ENCODE peak calls at places on chromosome 13, in eight cellular contexts. J is CD14-positive monocyte; A is H9; W is stomach; O is RCC 7860; S is cardiac muscle cell; H is posterior cingulate gyrus; R is activated T-helper 1 cell treated with anti-CD3 and anti-CD28 coated beads, Interleukin-12 subunit alpha, Interleukin-12 subunit beta, Interleukin-2, Interleukin-4 antibody, amounts not matched to agents 30 ng/mL and 10 ng/mL and 1 ng/mL, durations not matched to agents 14 hours and 24 hours and 36 hours. Q is an unnamed sample.

GRCh38 chr13:111267784-111268183 is 52.7 kb upstream of the TEX29 start:
- DNase-seq in H (no peak), A (no peak), W (no peak), R (no peak), S (no peak), J (no peak), O (no peak), Q (peak)

GRCh38 chr13:44004881-44005280 is 125.2 kb downstream of the LACC1 start:
- DNase-seq in O (peak), H (no peak), A (no peak), W (no peak), J (no peak), S (no peak), R (no peak), Q (peak)

GRCh38 chr13:113806104-113806471 is 47.1 kb downstream of the TMEM255B start:
- DNase-seq in S (no peak), W (no peak), H (no peak), R (no peak), A (no peak), O (no peak), J (no peak), Q (no peak)

GRCh38 chr13:25468330-25469178 is 96.8 kb downstream of the ATP8A2 start:
- DNase-seq in J (no peak), S (peak), W (no peak), O (no peak), A (peak), H (peak), R (no peak), Q (no peak)

GRCh38 chr13:104683789-104684188 is 1617.6 kb upstream of the SLC10A2 start:
- DNase-seq in H (no peak), J (no peak), R (no peak), S (peak), A (no peak), O (no peak), W (no peak), Q (no peak)

GRCh38 chr13:48232420-48233096 is 448 bp upstream of the ITM2B start:
- DNase-seq in A (no peak), W (peak), J (no peak), S (no peak), H (no peak), O (peak), R (no peak), Q (no peak)

GRCh38 chr13:48233886-48234488 is 981 bp downstream of the ITM2B start:
- DNase-seq in W (no peak), J (no peak), O (no peak), S (no peak), A (no peak), H (no peak), R (no peak), Q (peak)

GRCh38 chr13:108155185-108156106 is 59.9 kb downstream of the LIG4 start:
- DNase-seq in A (peak), R (peak), H (peak), O (no peak), W (peak), J (no peak), S (peak), Q (peak)

GRCh38 chr13:88063741-88064140 is 392.6 kb downstream of the SLITRK5 start:
- DNase-seq in S (no peak), H (no peak), W (no peak), R (no peak), O (peak), J (no peak), A (no peak), Q (no peak)

GRCh38 chr13:80339841-80340642 is 884 bp downstream of the SPRY2 start:
- DNase-seq in A (no peak), O (peak), H (peak), R (no peak), S (peak), J (no peak), W (peak), Q (peak)

GRCh38 chr13:39965309-39965708 is 309.8 kb downstream of the COG6 start:
- DNase-seq in S (no peak), R (no peak), W (no peak), A (no peak), J (no peak), H (no peak), O (no peak), Q (no peak)

GRCh38 chr13:53781941-53782340 is 753.3 kb downstream of the OLFM4 start:
- DNase-seq in H (no peak), J (no peak), S (peak), A (peak), W (no peak), R (no peak), O (no peak), Q (no peak)

GRCh38 chr13:95354680-95355487 is 53.6 kb upstream of the ABCC4 start:
- DNase-seq in W (peak), J (no peak), H (no peak), S (no peak), R (no peak), O (no peak), A (no peak), Q (no peak)

GRCh38 chr13:99757756-99758464 is 213.7 kb downstream of the ZIC5 start:
- DNase-seq in H (no peak), O (no peak), S (no peak), W (no peak), R (no peak), J (no peak), A (no peak), Q (no peak)

GRCh38 chr13:23159205-23159586 is 21.6 kb upstream of the SGCG start:
- DNase-seq in O (no peak), R (no peak), J (no peak), H (peak), S (peak), A (peak), W (no peak), Q (peak)

GRCh38 chr13:20713751-20714150 is 10.3 kb downstream of the IL17D start:
- DNase-seq in J (no peak), S (no peak), H (peak), R (no peak), W (no peak), O (peak), A (no peak), Q (peak)

GRCh38 chr13:80307401-80307987 is 33.4 kb downstream of the SPRY2 start:
- DNase-seq in A (no peak), S (no peak), O (no peak), W (no peak), R (no peak), J (no peak), H (no peak), Q (no peak)

GRCh38 chr13:111253334-111253872 is 67.0 kb upstream of the TEX29 start:
- DNase-seq in A (no peak), H (no peak), W (no peak), J (no peak), S (no peak), O (no peak), R (no peak), Q (peak)

GRCh38 chr13:22061371-22061805 is 390.5 kb downstream of the FGF9 start:
- DNase-seq in S (no peak), J (no peak), A (peak), R (peak), W (no peak), O (no peak), H (no peak), Q (no peak)

GRCh38 chr13:59435024-59435423 is 728.7 kb downstream of the DIAPH3 start:
- DNase-seq in A (no peak), W (no peak), R (no peak), S (no peak), O (no peak), J (no peak), H (no peak), Q (no peak)

GRCh38 chr13:87444135-87444534 is 227.0 kb upstream of the SLITRK5 start:
- DNase-seq in H (no peak), A (no peak), J (no peak), O (no peak), R (no peak), S (no peak), W (no peak), Q (no peak)

GRCh38 chr13:104920091-104920490 is 1615.4 kb downstream of the EFNB2 start:
- DNase-seq in W (no peak), J (no peak), S (no peak), A (no peak), O (no peak), R (no peak), H (no peak), Q (no peak)

GRCh38 chr13:109787135-109787954 is 962 bp upstream of the IRS2 start:
- DNase-seq in S (peak), R (peak), W (peak), H (peak), O (no peak), J (no peak), A (peak), Q (peak)

GRCh38 chr13:48159436-48160225 is 64.7 kb upstream of the MED4 start:
- DNase-seq in H (no peak), A (no peak), J (no peak), O (peak), R (no peak), W (no peak), S (no peak), Q (no peak)

GRCh38 chr13:25973576-25973975 is 78.2 kb downstream of the SHISA2 start:
- DNase-seq in O (no peak), J (no peak), R (no peak), W (no peak), A (no peak), H (no peak), S (no peak), Q (no peak)

Q was measured in IMR-90.